ENCODE peak calls at places on chromosome 9, in ten cellular contexts. M, Z, N, J, I, E, V, C, P and O are unnamed samples.

GRCh38 chr9:89786650-89787049 is 181.8 kb downstream of the GADD45G start:
- DNase-seq in M (no peak), Z (no peak), N (no peak), J (no peak), I (no peak), E (no peak), V (peak), C (no peak), P (no peak), O (no peak)

GRCh38 chr9:95341262-95342011 is 23.9 kb upstream of the FANCC start:
- DNase-seq in M (no peak), Z (no peak), N (no peak), J (no peak), I (no peak), E (no peak), V (peak), C (no peak), P (no peak), O (peak)

GRCh38 chr9:10704720-10705119 is 91.9 kb upstream of the PTPRD start:
- DNase-seq in M (no peak), Z (no peak), N (no peak), J (no peak), I (no peak), E (peak), V (no peak), C (no peak), P (no peak), O (no peak)

GRCh38 chr9:88898033-88898432 is 93.2 kb upstream of the S1PR3 start:
- DNase-seq in M (no peak), Z (no peak), N (no peak), J (no peak), I (no peak), E (no peak), V (no peak), C (no peak), P (no peak), O (no peak)

GRCh38 chr9:99055384-99055783 is 49.5 kb upstream of the TGFBR1 start:
- DNase-seq in M (no peak), Z (no peak), N (no peak), J (peak), I (peak), E (peak), V (no peak), C (no peak), P (no peak), O (no peak)

GRCh38 chr9:113158446-113158845 is 7.6 kb downstream of the SLC31A2 start:
- DNase-seq in M (no peak), Z (no peak), N (no peak), J (no peak), I (peak), E (no peak), V (no peak), C (no peak), P (no peak), O (no peak)

GRCh38 chr9:91760906-91761305 is 189.1 kb downstream of the ROR2 start:
- DNase-seq in M (no peak), Z (no peak), N (no peak), J (no peak), I (no peak), E (no peak), V (no peak), C (no peak), P (no peak), O (no peak)

GRCh38 chr9:969693-970309 is 6.7 kb upstream of the DMRT3 start:
- DNase-seq in M (no peak), Z (no peak), N (no peak), J (no peak), I (no peak), E (no peak), V (peak), C (no peak), P (no peak), O (peak)

GRCh38 chr9:127767909-127768331 is 10.5 kb downstream of the SH2D3C start:
- DNase-seq in M (no peak), Z (no peak), N (no peak), J (no peak), I (no peak), E (peak), V (peak), C (no peak), P (no peak), O (no peak)

GRCh38 chr9:95313010-95313498 is 4.5 kb downstream of the FANCC start:
- DNase-seq in M (no peak), Z (peak), N (peak), J (peak), I (peak), E (peak), V (peak), C (peak), P (no peak), O (peak)